ENCODE peak calls at places on chromosomes 6 and 20, in eight cellular contexts. V is endodermal cell, D is psoas muscle, J is tibial artery, E is left lung, Z is transverse colon, N is DND-41, L is heart left ventricle. X is an unnamed sample.

GRCh38 chr20:36631651-36632050 is 14.3 kb downstream of the SLA2 start:
- DNase-seq in V (no peak), J (no peak), E (no peak), L (no peak), Z (no peak), D (no peak), N (no peak), X (peak)

GRCh38 chr6:117346142-117346930 is 79.4 kb downstream of the ROS1 start:
- DNase-seq in E (no peak), N (no peak), L (no peak), V (no peak), Z (no peak), J (no peak), D (no peak), X (peak)

GRCh38 chr6:43950731-43951062 is 176.6 kb downstream of the MRPL14 start:
- DNase-seq in D (no peak), V (no peak), N (peak), E (no peak), L (no peak), J (peak), Z (no peak), X (no peak)

GRCh38 chr6:31465185-31465536 is 32.8 kb upstream of the MICB start:
- DNase-seq in V (no peak), L (no peak), E (no peak), Z (no peak), D (no peak), N (no peak), J (no peak), X (no peak)

GRCh38 chr6:1984346-1984994 is 260.9 kb downstream of the GMDS start:
- DNase-seq in J (no peak), N (no peak), V (no peak), E (no peak), L (no peak), D (no peak), Z (no peak), X (no peak)

GRCh38 chr6:43435682-43436437 is 8.5 kb downstream of the ABCC10 start:
- DNase-seq in V (no peak), L (no peak), J (no peak), E (no peak), Z (no peak), N (no peak), D (no peak), X (no peak)

GRCh38 chr6:170452767-170453545 is 100.2 kb downstream of the PSMB1 start:
- DNase-seq in V (no peak), N (no peak), L (no peak), J (no peak), D (no peak), E (peak), Z (no peak), X (no peak)

GRCh38 chr6:27830212-27830664 is 82.0 kb downstream of the OR2B2 start:
- DNase-seq in L (no peak), D (no peak), Z (no peak), N (no peak), J (no peak), E (no peak), V (no peak), X (no peak)

GRCh38 chr20:25081065-25081729 is 744 bp downstream of the VSX1 start:
- DNase-seq in J (peak), Z (no peak), L (no peak), V (peak), E (no peak), N (peak), D (no peak), X (no peak)

GRCh38 chr20:51076841-51077543 is 54.1 kb upstream of the KCNG1 start:
- DNase-seq in E (no peak), J (no peak), Z (no peak), L (no peak), N (no peak), V (peak), D (no peak), X (no peak)
- TF ChIP-seq CTCF in E (no peak), J (no peak), Z (no peak), L (no peak), N (no peak), V (no peak), D (no peak), X (no peak)

GRCh38 chr6:113529191-113529590 is 328.0 kb upstream of the MARCKS start:
- DNase-seq in J (no peak), E (no peak), V (no peak), N (no peak), L (no peak), Z (no peak), D (no peak), X (peak)
- H3K27ac ChIP-seq in J (no peak), E (no peak), V (no peak), N (no peak), L (no peak), Z (no peak), D (no peak), X (no peak)

DNA sequence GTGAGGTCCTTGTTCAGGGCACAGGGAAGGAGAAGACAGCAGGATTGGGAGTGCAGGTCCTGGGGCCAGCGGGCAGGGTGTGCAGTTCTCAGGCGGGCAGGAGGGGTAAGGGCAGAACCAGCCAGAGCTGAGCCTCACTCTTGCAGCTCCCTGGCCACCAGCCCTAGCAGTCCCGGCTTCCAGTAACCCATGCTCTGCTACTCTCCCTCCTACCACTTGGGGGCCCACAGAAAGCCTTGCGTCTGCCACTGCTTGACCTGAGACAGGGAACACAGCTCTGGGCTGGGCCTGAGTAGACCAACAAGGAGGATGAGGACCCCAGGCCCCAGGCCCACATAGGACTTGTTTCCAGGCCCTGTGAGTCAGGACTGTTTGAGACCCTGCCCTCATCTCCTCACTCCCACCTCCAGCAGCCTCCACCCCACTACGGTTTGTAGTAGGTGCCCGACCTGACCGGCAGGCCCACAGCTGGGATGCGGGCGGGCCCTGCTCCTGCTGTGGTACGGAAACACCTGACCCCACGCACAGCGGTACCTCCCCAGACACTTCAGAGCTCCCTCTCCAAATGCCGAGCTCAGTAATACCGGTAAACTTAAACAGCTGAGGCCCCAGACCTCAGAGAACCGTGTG is 39.2 kb downstream of the KCNK5 start:
- DNase-seq in L (peak), N (peak), D (peak), J (peak), Z (peak), V (peak), E (peak), X (no peak)
- TF ChIP-seq CTCF in L (no peak), N (peak), D (peak), J (no peak), Z (peak), V (peak), E (peak), X (peak)

GRCh38 chr6:147463651-147464050 is 44.8 kb upstream of the SAMD5 start:
- DNase-seq in V (no peak), D (no peak), L (no peak), J (no peak), E (no peak), N (no peak), Z (no peak), X (no peak)
- H3K27ac ChIP-seq in V (no peak), D (no peak), L (no peak), J (no peak), E (no peak), N (no peak), Z (no peak), X (no peak)

DNA sequence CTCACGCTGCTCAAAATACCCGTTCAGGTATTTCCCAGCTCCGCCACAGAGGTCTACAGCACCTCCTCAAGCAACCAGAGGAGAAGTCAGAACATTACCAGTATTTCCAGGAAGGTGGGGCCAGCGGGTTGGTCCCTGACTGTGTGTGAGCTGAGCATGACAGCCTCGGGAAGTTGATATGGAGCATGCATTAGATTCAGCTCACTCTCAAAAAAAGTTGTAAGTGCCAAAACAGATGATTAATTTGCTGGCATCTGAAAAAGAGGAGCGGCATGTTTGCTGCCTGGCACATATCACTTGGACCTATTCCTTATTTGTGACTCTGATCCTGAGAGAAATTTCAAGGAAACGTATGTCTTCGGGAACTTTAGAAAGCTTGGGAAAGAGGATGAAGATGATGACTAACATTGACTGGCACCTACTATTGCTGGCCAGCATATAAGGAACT is 32.3 kb downstream of the ELOVL2 start:
- DNase-seq in N (no peak), V (peak), D (no peak), L (no peak), J (no peak), E (no peak), Z (no peak), X (peak)
- TF ChIP-seq CTCF in N (no peak), V (peak), D (no peak), L (no peak), J (no peak), E (no peak), Z (no peak), X (peak)

DNA sequence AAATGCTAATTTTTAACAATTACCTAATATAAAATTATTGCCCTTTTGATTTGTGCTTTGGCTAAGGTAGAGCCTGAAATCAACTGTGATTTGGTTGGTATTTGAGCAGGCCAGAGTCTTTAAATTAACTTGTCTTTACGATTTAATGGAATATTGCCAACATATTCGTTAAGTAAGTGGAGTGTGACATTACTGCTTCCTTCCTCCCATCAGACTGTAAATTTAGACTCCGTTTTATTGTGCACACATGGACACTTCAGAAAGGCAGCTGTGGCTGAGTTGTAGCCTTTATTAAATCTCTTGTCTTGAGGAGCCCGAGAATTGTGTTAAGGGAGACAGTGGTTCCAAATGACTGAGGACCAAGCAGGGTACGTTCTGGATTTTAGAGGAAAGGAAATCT is 57.4 kb downstream of the CAP2 start:
- DNase-seq in J (no peak), E (no peak), V (peak), Z (no peak), D (no peak), L (no peak), N (no peak), X (no peak)
- H3K27ac ChIP-seq in J (no peak), E (no peak), V (no peak), Z (no peak), D (peak), L (no peak), N (no peak), X (no peak)

GRCh38 chr20:34955232-34956040 is at the start of the genes GSS and MYH7B:
- DNase-seq in V (peak), N (peak), E (peak), D (peak), J (peak), Z (peak), L (peak), X (peak)
- TF ChIP-seq CTCF in V (peak), N (peak), E (no peak), D (peak), J (peak), Z (peak), L (peak), X (peak)

X was measured in foreskin keratinocyte.